ENCODE peak calls at places on chromosomes 1 and 21, in ten cellular contexts. One of them, this sample, is unnamed.

GRCh38 chr1:79575424-79575823 is 568.9 kb upstream of the ADGRL4 start:
- DNase-seq in breast epithelium: no peak
- DNase-seq in GM12878: no peak
- DNase-seq in PC-9: no peak
- DNase-seq in adrenal gland: no peak
- DNase-seq in cardiac muscle cell: no peak
- DNase-seq in mammary epithelial cell: no peak
- DNase-seq in CD8-positive, alpha-beta T cell: no peak
- DNase-seq in fibroblast of lung: no peak
- DNase-seq in transverse colon: no peak
- DNase-seq in this sample: no peak

GRCh38 chr21:34649400-34649799 is 19.4 kb upstream of the CLIC6 start:
- DNase-seq in transverse colon: no peak
- DNase-seq in adrenal gland: no peak
- DNase-seq in cardiac muscle cell: no peak
- DNase-seq in PC-9: no peak
- DNase-seq in breast epithelium: no peak
- DNase-seq in GM12878: no peak
- DNase-seq in fibroblast of lung: no peak
- DNase-seq in mammary epithelial cell: no peak
- DNase-seq in CD8-positive, alpha-beta T cell: no peak
- DNase-seq in this sample: no peak

GRCh38 chr1:156387899-156388813 is 19.1 kb downstream of the RHBG start:
- DNase-seq in GM12878: no peak
- DNase-seq in breast epithelium: no peak
- DNase-seq in transverse colon: no peak
- DNase-seq in cardiac muscle cell: peak; percentile 8
- DNase-seq in mammary epithelial cell: no peak
- DNase-seq in CD8-positive, alpha-beta T cell: no peak
- DNase-seq in PC-9: no peak
- DNase-seq in fibroblast of lung: no peak
- DNase-seq in adrenal gland: no peak
- DNase-seq in this sample: no peak

GRCh38 chr1:160169553-160170399 is 18.4 kb downstream of the ATP1A4 start:
- DNase-seq in breast epithelium: no peak
- DNase-seq in mammary epithelial cell: no peak
- DNase-seq in fibroblast of lung: no peak
- DNase-seq in transverse colon: no peak
- DNase-seq in cardiac muscle cell: no peak
- DNase-seq in CD8-positive, alpha-beta T cell: no peak
- DNase-seq in adrenal gland: no peak
- DNase-seq in PC-9: no peak
- DNase-seq in GM12878: peak; percentile 71
- DNase-seq in this sample: no peak

GRCh38 chr1:161258439-161259386 is at the start of gene PCP4L1:
- DNase-seq in mammary epithelial cell: peak; percentile 69
- DNase-seq in fibroblast of lung: peak; percentile 52
- DNase-seq in adrenal gland: peak; percentile 37
- DNase-seq in CD8-positive, alpha-beta T cell: no peak
- DNase-seq in cardiac muscle cell: peak; percentile 73
- DNase-seq in GM12878: no peak
- DNase-seq in PC-9: no peak
- DNase-seq in breast epithelium: no peak
- DNase-seq in transverse colon: peak; percentile 37
- DNase-seq in this sample: peak; percentile 73

GRCh38 chr21:39429445-39429844 is 16.1 kb downstream of the LCA5L start:
- DNase-seq in fibroblast of lung: no peak
- DNase-seq in mammary epithelial cell: no peak
- DNase-seq in transverse colon: no peak
- DNase-seq in CD8-positive, alpha-beta T cell: no peak
- DNase-seq in PC-9: no peak
- DNase-seq in adrenal gland: no peak
- DNase-seq in cardiac muscle cell: no peak
- DNase-seq in GM12878: no peak
- DNase-seq in breast epithelium: no peak
- DNase-seq in this sample: no peak

GRCh38 chr1:221098462-221099406 is 219.5 kb downstream of the HLX start:
- DNase-seq in CD8-positive, alpha-beta T cell: no peak
- DNase-seq in GM12878: no peak
- DNase-seq in breast epithelium: no peak
- DNase-seq in transverse colon: no peak
- DNase-seq in mammary epithelial cell: no peak
- DNase-seq in adrenal gland: no peak
- DNase-seq in fibroblast of lung: peak; percentile 13
- DNase-seq in cardiac muscle cell: peak; percentile 66
- DNase-seq in PC-9: no peak
- DNase-seq in this sample: no peak

GRCh38 chr1:155086856-155087535 is 8.4 kb downstream of the EFNA3 start:
- DNase-seq in adrenal gland: no peak
- DNase-seq in PC-9: no peak
- DNase-seq in CD8-positive, alpha-beta T cell: no peak
- DNase-seq in fibroblast of lung: no peak
- DNase-seq in transverse colon: no peak
- DNase-seq in mammary epithelial cell: no peak
- DNase-seq in cardiac muscle cell: no peak
- DNase-seq in breast epithelium: no peak
- DNase-seq in GM12878: no peak
- DNase-seq in this sample: peak; percentile 75

GRCh38 chr21:41953831-41954653 is at the start of gene C2CD2:
- DNase-seq in CD8-positive, alpha-beta T cell: no peak
- DNase-seq in PC-9: no peak
- DNase-seq in fibroblast of lung: peak; percentile 71
- DNase-seq in GM12878: no peak
- DNase-seq in mammary epithelial cell: peak; percentile 50
- DNase-seq in adrenal gland: peak; percentile 85
- DNase-seq in cardiac muscle cell: peak; percentile 85
- DNase-seq in transverse colon: peak; percentile 65
- DNase-seq in breast epithelium: no peak
- DNase-seq in this sample: peak; percentile 87

GRCh38 chr1:7505094-7505838 is 265.8 kb upstream of the VAMP3 start:
- DNase-seq in CD8-positive, alpha-beta T cell: no peak
- DNase-seq in PC-9: no peak
- DNase-seq in mammary epithelial cell: no peak
- DNase-seq in adrenal gland: no peak
- DNase-seq in breast epithelium: no peak
- DNase-seq in GM12878: no peak
- DNase-seq in cardiac muscle cell: no peak
- DNase-seq in fibroblast of lung: no peak
- DNase-seq in transverse colon: no peak
- DNase-seq in this sample: no peak

GRCh38 chr1:160767417-160768294 is 28.3 kb upstream of the LY9 start:
- DNase-seq in PC-9: no peak
- DNase-seq in GM12878: peak; percentile 60
- DNase-seq in mammary epithelial cell: peak; percentile 87
- DNase-seq in CD8-positive, alpha-beta T cell: no peak
- DNase-seq in adrenal gland: no peak
- DNase-seq in fibroblast of lung: no peak
- DNase-seq in transverse colon: no peak
- DNase-seq in breast epithelium: no peak
- DNase-seq in cardiac muscle cell: no peak
- DNase-seq in this sample: no peak

GRCh38 chr21:17089121-17089520 is 423.7 kb upstream of the CXADR start:
- DNase-seq in breast epithelium: no peak
- DNase-seq in GM12878: no peak
- DNase-seq in cardiac muscle cell: no peak
- DNase-seq in CD8-positive, alpha-beta T cell: no peak
- DNase-seq in mammary epithelial cell: no peak
- DNase-seq in transverse colon: no peak
- DNase-seq in fibroblast of lung: peak; percentile 60
- DNase-seq in adrenal gland: no peak
- DNase-seq in PC-9: no peak
- DNase-seq in this sample: no peak

GRCh38 chr1:47848985-47849610 is 148.1 kb downstream of the TRABD2B start:
- DNase-seq in CD8-positive, alpha-beta T cell: no peak
- DNase-seq in GM12878: no peak
- DNase-seq in transverse colon: no peak
- DNase-seq in PC-9: no peak
- DNase-seq in breast epithelium: peak; percentile 49
- DNase-seq in mammary epithelial cell: no peak
- DNase-seq in cardiac muscle cell: no peak
- DNase-seq in fibroblast of lung: no peak
- DNase-seq in adrenal gland: no peak
- DNase-seq in this sample: no peak

GRCh38 chr1:39102537-39103320 is 76.6 kb downstream of the NDUFS5 start:
- DNase-seq in mammary epithelial cell: peak; percentile 68
- DNase-seq in CD8-positive, alpha-beta T cell: no peak
- DNase-seq in adrenal gland: no peak
- DNase-seq in transverse colon: peak; percentile 30
- DNase-seq in GM12878: peak; percentile 84
- DNase-seq in fibroblast of lung: peak; percentile 87
- DNase-seq in PC-9: peak; percentile 64
- DNase-seq in breast epithelium: no peak
- DNase-seq in cardiac muscle cell: peak; percentile 86
- DNase-seq in this sample: no peak

GRCh38 chr1:151284013-151284577 is 2.0 kb downstream of the ZNF687 start:
- DNase-seq in PC-9: no peak
- DNase-seq in mammary epithelial cell: no peak
- DNase-seq in GM12878: no peak
- DNase-seq in transverse colon: no peak
- DNase-seq in cardiac muscle cell: no peak
- DNase-seq in adrenal gland: no peak
- DNase-seq in fibroblast of lung: no peak
- DNase-seq in breast epithelium: no peak
- DNase-seq in CD8-positive, alpha-beta T cell: no peak
- DNase-seq in this sample: no peak

GRCh38 chr1:31625561-31626272 is 8.2 kb downstream of the HCRTR1 start:
- DNase-seq in GM12878: no peak
- DNase-seq in breast epithelium: no peak
- DNase-seq in transverse colon: no peak
- DNase-seq in cardiac muscle cell: peak; percentile 28
- DNase-seq in CD8-positive, alpha-beta T cell: no peak
- DNase-seq in fibroblast of lung: peak; percentile 54
- DNase-seq in adrenal gland: peak; percentile 66
- DNase-seq in mammary epithelial cell: peak; percentile 28
- DNase-seq in PC-9: no peak
- DNase-seq in this sample: no peak

GRCh38 chr1:183646780-183647179 is 6.3 kb downstream of the APOBEC4 start:
- DNase-seq in adrenal gland: no peak
- DNase-seq in fibroblast of lung: no peak
- DNase-seq in GM12878: no peak
- DNase-seq in breast epithelium: no peak
- DNase-seq in cardiac muscle cell: no peak
- DNase-seq in CD8-positive, alpha-beta T cell: no peak
- DNase-seq in transverse colon: no peak
- DNase-seq in PC-9: no peak
- DNase-seq in mammary epithelial cell: no peak
- DNase-seq in this sample: no peak

GRCh38 chr21:41508415-41509205 is 652 bp upstream of the TMPRSS2 start:
- DNase-seq in adrenal gland: no peak
- DNase-seq in CD8-positive, alpha-beta T cell: no peak
- DNase-seq in transverse colon: no peak
- DNase-seq in mammary epithelial cell: no peak
- DNase-seq in fibroblast of lung: no peak
- DNase-seq in GM12878: no peak
- DNase-seq in cardiac muscle cell: no peak
- DNase-seq in PC-9: no peak
- DNase-seq in breast epithelium: no peak
- DNase-seq in this sample: no peak

GRCh38 chr1:52503706-52504105 is 49.2 kb downstream of the TUT4 start:
- DNase-seq in CD8-positive, alpha-beta T cell: no peak
- DNase-seq in GM12878: no peak
- DNase-seq in transverse colon: no peak
- DNase-seq in adrenal gland: no peak
- DNase-seq in fibroblast of lung: no peak
- DNase-seq in PC-9: no peak
- DNase-seq in breast epithelium: no peak
- DNase-seq in mammary epithelial cell: no peak
- DNase-seq in cardiac muscle cell: no peak
- DNase-seq in this sample: no peak
- TF ChIP-seq CTCF in CD8-positive, alpha-beta T cell: no peak
- TF ChIP-seq CTCF in GM12878: no peak
- TF ChIP-seq CTCF in transverse colon: no peak
- TF ChIP-seq CTCF in adrenal gland: no peak
- TF ChIP-seq CTCF in fibroblast of lung: no peak
- TF ChIP-seq CTCF in PC-9: no peak
- TF ChIP-seq CTCF in breast epithelium: no peak
- TF ChIP-seq CTCF in mammary epithelial cell: no peak
- TF ChIP-seq CTCF in cardiac muscle cell: no peak
- TF ChIP-seq CTCF in this sample: no peak

GRCh38 chr1:61224609-61225008 is 142.2 kb downstream of the NFIA start:
- DNase-seq in cardiac muscle cell: no peak
- DNase-seq in CD8-positive, alpha-beta T cell: no peak
- DNase-seq in adrenal gland: no peak
- DNase-seq in transverse colon: no peak
- DNase-seq in fibroblast of lung: no peak
- DNase-seq in breast epithelium: no peak
- DNase-seq in PC-9: no peak
- DNase-seq in mammary epithelial cell: no peak
- DNase-seq in GM12878: no peak
- DNase-seq in this sample: no peak
- H3K4me1 ChIP-seq in cardiac muscle cell: peaks cover 8% of the 10 kb centered on the region
- H3K4me1 ChIP-seq in CD8-positive, alpha-beta T cell: no peaks in the 10 kb centered on the region
- H3K4me1 ChIP-seq in adrenal gland: peaks cover 5% of the 10 kb centered on the region
- H3K4me1 ChIP-seq in transverse colon: peaks cover 4% of the 10 kb centered on the region
- H3K4me1 ChIP-seq in fibroblast of lung: no peaks in the 10 kb centered on the region
- H3K4me1 ChIP-seq in breast epithelium: peaks cover 5% of the 10 kb centered on the region
- H3K4me1 ChIP-seq in PC-9: peaks cover 13% of the 10 kb centered on the region
- H3K4me1 ChIP-seq in mammary epithelial cell: no peaks in the 10 kb centered on the region
- H3K4me1 ChIP-seq in GM12878: no peaks in the 10 kb centered on the region
- H3K4me1 ChIP-seq in this sample: peaks cover 17% of the 10 kb centered on the region

DNA sequence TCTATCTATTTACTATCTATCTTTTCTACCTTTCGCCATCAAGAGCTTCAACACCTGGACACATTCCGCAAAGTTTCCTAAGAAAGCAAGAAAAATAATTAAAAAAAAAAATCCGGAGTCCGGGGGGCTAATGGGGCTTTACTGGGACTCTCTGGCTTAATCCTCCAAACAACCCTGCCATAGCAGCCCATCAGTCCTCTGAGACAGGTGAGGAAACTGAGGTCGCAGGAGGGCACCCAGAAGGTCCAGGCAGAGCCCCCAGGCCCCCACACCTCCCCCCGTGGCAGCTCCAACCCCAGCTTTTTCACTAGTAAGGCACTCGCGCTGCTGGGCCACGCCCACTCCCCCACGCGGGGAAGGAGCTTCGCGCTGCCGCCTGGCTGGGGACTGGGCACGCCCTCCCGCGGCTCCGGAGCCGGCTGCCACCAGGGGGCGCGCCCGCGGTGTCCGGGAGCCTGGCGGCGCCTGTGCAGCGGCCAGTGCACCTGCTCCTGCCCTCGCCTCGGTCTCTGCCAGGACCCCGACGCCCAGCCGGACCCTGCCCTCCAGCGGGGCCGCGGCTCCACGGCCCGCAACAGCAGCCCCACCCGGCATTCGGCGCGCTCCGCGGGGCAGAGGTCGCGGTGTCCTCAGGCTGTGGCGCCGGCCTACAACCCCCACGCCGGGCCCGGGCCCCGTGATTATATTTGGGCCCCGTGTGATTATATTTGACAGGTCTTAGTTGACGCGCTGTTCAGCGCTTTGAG is 54.1 kb upstream of the SAMD11 start:
- DNase-seq in breast epithelium: peak; percentile 73
- DNase-seq in transverse colon: peak; percentile 77
- DNase-seq in cardiac muscle cell: peak; percentile 56
- DNase-seq in fibroblast of lung: peak; percentile 16
- DNase-seq in PC-9: no peak
- DNase-seq in CD8-positive, alpha-beta T cell: peak; percentile 76
- DNase-seq in mammary epithelial cell: peak; percentile 25
- DNase-seq in adrenal gland: peak; percentile 58
- DNase-seq in GM12878: no peak
- DNase-seq in this sample: peak; percentile 96
- H3K4me3 ChIP-seq in breast epithelium: peak overlapping the region; percentile 23
- H3K4me3 ChIP-seq in transverse colon: peak overlapping the region; percentile 39
- H3K4me3 ChIP-seq in cardiac muscle cell: no peak overlapping the region
- H3K4me3 ChIP-seq in fibroblast of lung: no peak overlapping the region
- H3K4me3 ChIP-seq in PC-9: no peak overlapping the region
- H3K4me3 ChIP-seq in CD8-positive, alpha-beta T cell: no peak overlapping the region
- H3K4me3 ChIP-seq in mammary epithelial cell: no peak overlapping the region
- H3K4me3 ChIP-seq in adrenal gland: no peak overlapping the region
- H3K4me3 ChIP-seq in GM12878: no peak overlapping the region
- H3K4me3 ChIP-seq in this sample: peak overlapping the region; percentile 23

GRCh38 chr1:14850563-14850962 is 252.1 kb downstream of the KAZN start:
- DNase-seq in breast epithelium: no peak
- DNase-seq in fibroblast of lung: peak; percentile 8
- DNase-seq in PC-9: no peak
- DNase-seq in CD8-positive, alpha-beta T cell: no peak
- DNase-seq in GM12878: no peak
- DNase-seq in mammary epithelial cell: no peak
- DNase-seq in adrenal gland: no peak
- DNase-seq in cardiac muscle cell: no peak
- DNase-seq in transverse colon: no peak
- DNase-seq in this sample: no peak
- TF ChIP-seq CTCF in breast epithelium: no peak
- TF ChIP-seq CTCF in fibroblast of lung: no peak
- TF ChIP-seq CTCF in PC-9: peak; percentile 15
- TF ChIP-seq CTCF in CD8-positive, alpha-beta T cell: no peak
- TF ChIP-seq CTCF in GM12878: peak; percentile 15
- TF ChIP-seq CTCF in mammary epithelial cell: peak; percentile 46
- TF ChIP-seq CTCF in adrenal gland: peak; percentile 9
- TF ChIP-seq CTCF in cardiac muscle cell: no peak
- TF ChIP-seq CTCF in transverse colon: no peak
- TF ChIP-seq CTCF in this sample: no peak

This sample was measured in spleen.